ENCODE peak calls at places on chromosomes 3 and 15, in six cellular contexts. D, W, C, L, B and R are unnamed samples.
A peak's percentile ranks its signal among the peaks of the same experiment; 100 is the strongest.

GRCh38 chr3:125300416-125300815 is 74.7 kb downstream of the ZNF148 start:
- DNase-seq in D (no peak), W (no peak), C (no peak), L (no peak), B (peak; percentile 71), R (no peak)

GRCh38 chr3:168197162-168197561 is 101.4 kb upstream of the GOLIM4 start:
- DNase-seq in D (no peak), W (no peak), C (no peak), L (no peak), B (no peak), R (no peak)

GRCh38 chr3:46825450-46825849 is 37.8 kb downstream of the MYL3 start:
- DNase-seq in D (no peak), W (no peak), C (no peak), L (no peak), B (no peak), R (no peak)

GRCh38 chr3:127887321-127887720 is 27.7 kb upstream of the KBTBD12 start:
- DNase-seq in D (no peak), W (no peak), C (no peak), L (no peak), B (peak; percentile 42), R (no peak)

GRCh38 chr3:128247841-128248240 is 94.6 kb downstream of the EEFSEC start:
- DNase-seq in D (no peak), W (no peak), C (no peak), L (no peak), B (no peak), R (no peak)

GRCh38 chr3:21752749-21753347 is 1.8 kb upstream of the ZNF385D start:
- DNase-seq in D (no peak), W (no peak), C (peak; percentile 22), L (no peak), B (peak; percentile 77), R (no peak)

GRCh38 chr3:52842424-52842823 is 7.6 kb upstream of the MUSTN1 start:
- DNase-seq in D (no peak), W (no peak), C (no peak), L (no peak), B (no peak), R (no peak)

GRCh38 chr15:47998523-47999113 is 122.2 kb upstream of the SLC24A5 start:
- DNase-seq in D (no peak), W (no peak), C (no peak), L (no peak), B (no peak), R (no peak)

GRCh38 chr3:122305818-122306621 is 19.0 kb upstream of the CSTA start:
- DNase-seq in D (no peak), W (no peak), C (no peak), L (peak; percentile 55), B (peak; percentile 73), R (no peak)

GRCh38 chr15:89494941-89495637 is 1.3 kb downstream of the RHCG start:
- DNase-seq in D (no peak), W (peak; percentile 47), C (no peak), L (no peak), B (peak; percentile 21), R (no peak)

GRCh38 chr15:82648257-82649103 is 1.3 kb upstream of the CPEB1 start:
- DNase-seq in D (no peak), W (no peak), C (peak; percentile 15), L (peak; percentile 20), B (no peak), R (no peak)

GRCh38 chr15:65344214-65344908 is 33.4 kb downstream of the IGDCC3 start:
- DNase-seq in D (no peak), W (no peak), C (no peak), L (no peak), B (no peak), R (no peak)

GRCh38 chr15:28919201-28919627 is 33.4 kb downstream of the APBA2 start:
- DNase-seq in D (peak; percentile 34), W (no peak), C (no peak), L (no peak), B (peak; percentile 43), R (no peak)

GRCh38 chr15:90902656-90902995 is 476 bp upstream of the MAN2A2 start:
- DNase-seq in D (no peak), W (no peak), C (no peak), L (no peak), B (no peak), R (no peak)

GRCh38 chr3:171428321-171428787 is 31.9 kb downstream of the TNIK start:
- DNase-seq in D (no peak), W (no peak), C (no peak), L (no peak), B (no peak), R (no peak)

GRCh38 chr3:139928708-139929505 is 6.1 kb upstream of the CLSTN2 start:
- DNase-seq in D (no peak), W (no peak), C (no peak), L (no peak), B (no peak), R (no peak)
- H3K27ac ChIP-seq in D (no peak overlapping the region), W (no peak overlapping the region), C (no peak overlapping the region), L (no peak overlapping the region), B (no peak overlapping the region), R (no peak overlapping the region)

GRCh38 chr3:16177962-16178627 is 3.6 kb downstream of the GALNT15 start:
- DNase-seq in D (peak; percentile 55), W (peak; percentile 88), C (peak; percentile 90), L (peak; percentile 82), B (peak; percentile 84), R (no peak)
- H3K27ac ChIP-seq in D (no peak overlapping the region), W (no peak overlapping the region), C (peak overlapping the region; percentile 49), L (no peak overlapping the region), B (no peak overlapping the region), R (peak overlapping the region; percentile 52)

DNA sequence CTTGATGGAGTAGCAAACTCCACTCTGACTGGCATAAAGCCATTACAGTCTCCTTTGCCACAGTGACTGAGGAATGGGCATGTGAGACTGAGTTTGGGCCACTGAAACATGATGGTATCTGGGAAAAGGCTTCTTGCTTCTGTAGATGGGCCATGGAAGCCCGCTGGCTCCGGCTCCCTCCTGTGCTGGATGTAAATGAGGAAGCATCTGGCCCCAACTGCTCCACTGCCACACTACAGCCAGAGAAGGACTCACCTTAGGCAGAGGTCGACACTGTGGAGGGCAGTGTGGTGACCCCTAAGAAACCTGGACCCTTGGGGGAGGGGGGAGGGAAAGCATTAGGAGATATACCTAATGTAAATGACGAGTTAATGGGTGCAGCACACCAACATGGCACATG is 9.4 kb upstream of the CAMK1 start:
- DNase-seq in D (no peak), W (no peak), C (no peak), L (no peak), B (no peak), R (no peak)
- H3K27ac ChIP-seq in D (no peak overlapping the region), W (no peak overlapping the region), C (peak overlapping the region; percentile 64), L (no peak overlapping the region), B (no peak overlapping the region), R (peak overlapping the region; percentile 69)

GRCh38 chr3:159057621-159058020 is 255.8 kb downstream of the MFSD1 start:
- DNase-seq in D (no peak), W (no peak), C (no peak), L (no peak), B (peak; percentile 42), R (no peak)
- H3K27ac ChIP-seq in D (no peak overlapping the region), W (no peak overlapping the region), C (no peak overlapping the region), L (no peak overlapping the region), B (no peak overlapping the region), R (no peak overlapping the region)

GRCh38 chr15:61387675-61388074 is 158.6 kb upstream of the RORA start:
- DNase-seq in D (no peak), W (no peak), C (no peak), L (no peak), B (no peak), R (no peak)

GRCh38 chr15:61393949-61394348 is 164.8 kb upstream of the RORA start:
- DNase-seq in D (no peak), W (no peak), C (no peak), L (no peak), B (no peak), R (no peak)

GRCh38 chr15:61393524-61393923 is 164.4 kb upstream of the RORA start:
- DNase-seq in D (no peak), W (no peak), C (no peak), L (no peak), B (no peak), R (no peak)

GRCh38 chr15:61390138-61390537 is 161.0 kb upstream of the RORA start:
- DNase-seq in D (no peak), W (no peak), C (no peak), L (no peak), B (no peak), R (no peak)

GRCh38 chr15:61389334-61390028 is 160.4 kb upstream of the RORA start:
- DNase-seq in D (no peak), W (no peak), C (no peak), L (no peak), B (no peak), R (no peak)
- H3K27ac ChIP-seq in D (no peak overlapping the region), W (no peak overlapping the region), C (no peak overlapping the region), L (no peak overlapping the region), B (no peak overlapping the region), R (no peak overlapping the region)